ENCODE peak calls at places on chromosomes 7 and 10, in four cellular contexts. G is K562, S is endothelial cell of umbilical vein, E is H1. X is an unnamed sample.

GRCh38 chr10:105239311-105240215 is 598.5 kb downstream of the SORCS3 start:
- DNase-seq in G (no peak), S (no peak), E (no peak), X (no peak)

GRCh38 chr10:14325325-14325955 is 5.3 kb downstream of the FRMD4A start:
- DNase-seq in E (peak; percentile 39), G (peak; percentile 62), S (peak; percentile 35), X (no peak)

GRCh38 chr7:31101544-31101943 is 49.4 kb downstream of the ADCYAP1R1 start:
- DNase-seq in S (no peak), G (no peak), E (no peak), X (no peak)

GRCh38 chr7:78864339-78864738 is 589.1 kb downstream of the MAGI2 start:
- DNase-seq in E (no peak), S (no peak), G (no peak), X (no peak)

GRCh38 chr10:5948999-5949759 is 28.2 kb downstream of the IL15RA start:
- DNase-seq in E (peak; percentile 38), G (peak; percentile 65), S (peak; percentile 82), X (no peak)

GRCh38 chr7:5549096-5549896 is 125.7 kb upstream of the TNRC18 start:
- DNase-seq in G (peak; percentile 65), S (peak; percentile 38), E (no peak), X (no peak)

GRCh38 chr7:100677308-100678095 is 4.0 kb downstream of the GNB2 start:
- DNase-seq in S (no peak), G (no peak), E (no peak), X (no peak)

GRCh38 chr10:103707956-103708626 is 147.3 kb downstream of the SH3PXD2A start:
- DNase-seq in G (no peak), E (no peak), S (no peak), X (no peak)

GRCh38 chr7:90816511-90817142 is 220.5 kb downstream of the CDK14 start:
- DNase-seq in S (peak; percentile 88), G (no peak), E (no peak), X (peak; percentile 28)

GRCh38 chr10:3476186-3476585 is 303.6 kb upstream of the PITRM1 start:
- DNase-seq in G (no peak), E (no peak), S (no peak), X (no peak)

GRCh38 chr10:4725917-4726606 is 99.9 kb upstream of the AKR1E2 start:
- DNase-seq in E (no peak), G (no peak), S (peak; percentile 93), X (no peak)

GRCh38 chr10:124318076-124318475 is 100.6 kb downstream of the OAT start:
- DNase-seq in E (no peak), G (no peak), S (no peak), X (no peak)

GRCh38 chr10:71212249-71213126 is at the start of gene UNC5B:
- DNase-seq in E (peak; percentile 50), S (peak; percentile 80), G (peak; percentile 94), X (no peak)

GRCh38 chr10:71211759-71212248 is 566 bp upstream of the UNC5B start:
- DNase-seq in G (no peak), S (no peak), E (no peak), X (no peak)

GRCh38 chr10:71211053-71211452 is 1.3 kb upstream of the UNC5B start:
- DNase-seq in E (no peak), G (no peak), S (no peak), X (no peak)

GRCh38 chr10:71209324-71210030 is 2.9 kb upstream of the UNC5B start:
- DNase-seq in E (no peak), S (no peak), G (no peak), X (no peak)

DNA sequence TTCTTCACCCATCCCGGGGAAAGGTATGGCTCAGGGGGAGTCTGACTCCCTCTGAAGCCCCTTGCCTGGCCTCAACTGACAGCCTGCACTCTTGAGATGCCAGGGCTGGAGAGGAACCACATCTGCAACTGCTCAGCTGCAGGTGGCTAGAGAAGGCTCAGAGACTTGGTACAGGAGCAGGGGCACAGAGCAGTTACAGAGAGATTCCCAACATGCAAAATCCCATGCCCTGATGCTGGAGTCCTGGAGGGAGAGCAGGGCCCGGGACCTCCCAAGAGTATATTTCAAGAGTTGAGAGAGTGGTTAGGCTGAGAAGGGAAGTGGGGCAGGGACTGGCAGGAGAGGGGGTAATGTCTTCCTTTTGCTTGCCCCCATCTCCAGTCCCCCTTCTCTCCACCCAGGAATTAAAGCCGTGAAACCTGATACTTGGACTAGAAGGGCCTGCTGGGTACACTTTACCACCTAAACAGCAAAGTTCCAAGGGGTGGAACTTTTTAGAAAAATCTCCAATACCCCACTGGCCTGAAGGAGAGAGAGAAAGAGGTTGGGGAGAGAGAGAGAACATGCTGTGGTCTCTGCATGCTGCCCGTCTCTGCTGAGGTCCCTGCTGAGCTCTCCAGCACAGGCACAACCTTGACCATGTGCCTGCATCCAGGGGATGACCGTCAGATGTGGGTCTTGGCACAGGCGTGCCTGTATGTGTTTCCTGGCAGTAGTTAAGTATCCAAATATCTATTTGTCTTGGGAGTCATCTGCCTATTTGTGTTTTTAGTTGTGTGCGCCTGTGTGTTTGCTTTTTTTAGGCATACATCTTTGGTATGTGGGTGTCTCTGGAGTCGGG is 2.1 kb upstream of the UNC5B start:
- DNase-seq in S (no peak), G (no peak), E (no peak), X (no peak)
- H3K9ac ChIP-seq in S (no peak overlapping the region), G (no peak overlapping the region), E (no peak overlapping the region), X (no peak overlapping the region)

DNA sequence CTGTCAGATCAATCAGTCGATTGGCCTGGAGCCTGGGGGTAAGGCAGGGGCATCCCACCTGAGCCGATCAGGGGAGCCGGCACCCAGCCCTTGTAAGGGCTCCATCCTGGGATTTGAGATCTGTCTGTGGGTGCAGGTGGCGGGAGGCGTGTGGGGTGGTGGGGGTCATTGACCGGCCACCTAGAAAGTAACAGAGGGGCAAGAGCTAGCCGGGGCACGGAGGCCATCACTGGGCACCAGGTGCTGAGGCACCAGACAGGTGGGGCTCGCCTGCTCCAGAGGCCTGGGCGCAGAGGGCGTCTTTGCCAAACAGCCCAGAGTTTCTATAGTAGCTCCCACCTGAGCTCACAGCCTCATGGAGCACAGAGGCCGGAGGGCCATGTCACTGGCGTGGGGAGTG is 55.5 kb upstream of the ADGRA1 start:
- DNase-seq in E (no peak), G (no peak), S (no peak), X (no peak)
- H3K4me3 ChIP-seq in E (no peak overlapping the region), G (no peak overlapping the region), S (no peak overlapping the region), X (no peak overlapping the region)

DNA sequence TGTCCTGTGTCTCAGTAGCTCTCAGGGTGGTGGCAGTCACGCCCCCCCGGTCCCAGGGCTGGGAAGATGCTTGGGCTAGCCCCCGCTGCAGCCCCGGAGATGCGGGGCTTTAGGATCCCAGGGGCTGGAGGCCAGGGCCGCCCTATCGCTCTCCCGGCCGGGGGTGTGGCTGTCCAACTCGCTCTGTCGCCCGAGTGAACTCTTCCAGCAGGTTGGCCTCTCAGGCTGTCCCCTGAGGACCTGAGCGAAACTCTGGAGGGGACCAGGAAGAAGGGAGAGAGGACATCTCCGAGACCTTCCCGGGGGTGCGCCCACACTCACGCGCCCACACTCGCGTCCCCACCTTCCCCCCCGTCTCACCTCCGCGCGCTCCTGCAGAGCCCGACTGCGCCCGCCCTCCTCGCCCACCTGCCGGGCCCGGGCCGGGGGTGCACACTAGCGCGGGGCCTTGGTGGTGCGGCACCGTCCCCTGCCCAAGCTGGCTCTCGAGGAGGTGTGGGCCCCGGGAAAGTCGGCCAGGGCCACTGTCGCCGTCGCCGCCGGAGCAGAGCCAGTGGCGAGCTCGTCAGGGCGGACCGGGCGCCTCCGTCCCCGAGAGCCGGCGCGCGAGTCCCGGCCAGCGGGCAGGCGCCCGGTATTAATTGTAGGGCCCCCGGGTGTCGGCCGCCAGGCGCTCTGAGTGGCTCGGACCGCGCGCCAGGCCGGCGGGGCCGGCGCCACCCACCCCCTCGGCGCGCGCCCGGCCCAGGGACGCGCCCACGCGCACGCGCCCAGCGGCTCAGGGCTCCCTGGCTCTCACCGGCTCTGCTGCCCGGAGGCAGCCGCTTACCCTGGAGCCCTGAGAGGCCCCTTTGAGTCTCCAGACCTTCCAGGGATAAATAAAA is 101.8 kb upstream of the SVIL start:
- DNase-seq in S (peak; percentile 59), E (no peak), G (no peak), X (no peak)
- TF ChIP-seq POLR2AphosphoS5 in S (peak; percentile 84), E (no peak), G (no peak), X (no peak)

GRCh38 chr7:20786421-20786778 is 286 bp downstream of the SP8 start:
- DNase-seq in G (peak; percentile 18), E (no peak), S (no peak), X (no peak)
- H3K9ac ChIP-seq in G (peak overlapping the region; percentile 91), E (no peak overlapping the region), S (peak overlapping the region; percentile 0), X (no peak overlapping the region)

X was measured in SK-N-MC.